ENCODE peak calls at places on chromosome 15, in four cellular contexts. T, K, U and G are unnamed samples.

GRCh38 chr15:44193651-44194396 is 1.2 kb downstream of the FRMD5 start:
- DNase-seq in U (no peak), T (no peak), K (no peak), G (no peak)

GRCh38 chr15:44719293-44719999 is 8.1 kb downstream of the B2M start:
- DNase-seq in T (no peak), K (no peak), U (peak; percentile 61), G (peak; percentile 26)

GRCh38 chr15:31300981-31301686 is 25.5 kb upstream of the KLF13 start:
- DNase-seq in T (peak; percentile 44), K (no peak), U (no peak), G (no peak)

GRCh38 chr15:92306662-92307061 is 87.0 kb upstream of the ST8SIA2 start:
- DNase-seq in U (no peak), T (no peak), K (no peak), G (no peak)

GRCh38 chr15:75577401-75578205 is 1.5 kb downstream of the PTPN9 start:
- DNase-seq in U (no peak), K (no peak), T (peak; percentile 37), G (no peak)

GRCh38 chr15:95556866-95557225 is 773.7 kb upstream of the NR2F2 start:
- DNase-seq in U (no peak), T (no peak), K (no peak), G (no peak)

GRCh38 chr15:91338763-91339162 is 238.7 kb downstream of the SV2B start:
- DNase-seq in U (no peak), T (no peak), K (no peak), G (no peak)

GRCh38 chr15:44081223-44082013 is 113.7 kb downstream of the FRMD5 start:
- DNase-seq in U (no peak), T (no peak), K (no peak), G (no peak)